ENCODE peak calls at places on chromosomes 2 and 18, in eight cellular contexts. X is H9, R is aorta, Z is cardiac muscle cell, L is Peyer's patch, Q is adrenal gland, D is A549, O is IMR-90. V is an unnamed sample.

GRCh38 chr2:239991689-239992314 is 33.3 kb downstream of the NDUFA10 start:
- DNase-seq in X (no peak), R (no peak), Z (peak; percentile 79), L (no peak), Q (no peak), D (peak; percentile 60), O (peak; percentile 68), V (no peak)

GRCh38 chr18:1559563-1559962 is 654.9 kb downstream of the ADCYAP1 start:
- DNase-seq in X (peak; percentile 40), R (no peak), Z (no peak), L (no peak), Q (no peak), D (no peak), O (no peak), V (no peak)

GRCh38 chr18:10417191-10417590 is 37.2 kb upstream of the APCDD1 start:
- DNase-seq in X (no peak), R (no peak), Z (no peak), L (no peak), Q (no peak), D (no peak), O (no peak), V (no peak)

GRCh38 chr2:151728736-151729415 is 5.4 kb downstream of the NEB start:
- DNase-seq in X (no peak), R (no peak), Z (no peak), L (no peak), Q (no peak), D (peak; percentile 11), O (no peak), V (no peak)

GRCh38 chr2:29066989-29067605 is 7.2 kb downstream of the PCARE start:
- DNase-seq in X (no peak), R (no peak), Z (no peak), L (no peak), Q (peak; percentile 46), D (no peak), O (peak; percentile 14), V (no peak)

GRCh38 chr18:74476154-74476553 is 19.0 kb upstream of the DIPK1C start:
- DNase-seq in X (peak; percentile 55), R (no peak), Z (peak; percentile 49), L (no peak), Q (peak; percentile 48), D (no peak), O (peak; percentile 8), V (no peak)

GRCh38 chr2:159202568-159203071 is 83.9 kb downstream of the WDSUB1 start:
- DNase-seq in X (no peak), R (peak; percentile 85), Z (peak; percentile 97), L (peak; percentile 58), Q (peak; percentile 73), D (peak; percentile 24), O (peak; percentile 100), V (no peak)

GRCh38 chr18:69916412-69916811 is 31.3 kb downstream of the CD226 start:
- DNase-seq in X (no peak), R (no peak), Z (no peak), L (no peak), Q (no peak), D (peak; percentile 7), O (peak; percentile 26), V (no peak)

GRCh38 chr2:79223539-79223938 is 64.0 kb upstream of the REG3A start:
- DNase-seq in X (no peak), R (no peak), Z (no peak), L (no peak), Q (no peak), D (no peak), O (no peak), V (no peak)

GRCh38 chr2:15432642-15433261 is 128.4 kb downstream of the NBAS start:
- DNase-seq in X (no peak), R (no peak), Z (no peak), L (no peak), Q (no peak), D (no peak), O (no peak), V (no peak)

GRCh38 chr2:37448342-37449120 is 104.1 kb downstream of the QPCT start:
- DNase-seq in X (no peak), R (no peak), Z (no peak), L (no peak), Q (no peak), D (no peak), O (no peak), V (no peak)

GRCh38 chr18:51195086-51195601 is 2.3 kb downstream of the MEX3C start:
- DNase-seq in X (no peak), R (no peak), Z (no peak), L (no peak), Q (no peak), D (no peak), O (peak; percentile 49), V (no peak)

GRCh38 chr2:203706403-203706802 is at the start of gene CD28:
- DNase-seq in X (no peak), R (peak; percentile 87), Z (no peak), L (peak; percentile 92), Q (no peak), D (no peak), O (no peak), V (peak; percentile 24)

GRCh38 chr2:15667579-15668556 is 76.2 kb downstream of the DDX1 start:
- DNase-seq in X (no peak), R (no peak), Z (peak; percentile 80), L (no peak), Q (no peak), D (no peak), O (peak; percentile 10), V (no peak)

GRCh38 chr2:110732422-110733413 is at the start of gene ACOXL:
- DNase-seq in X (peak; percentile 91), R (no peak), Z (no peak), L (no peak), Q (no peak), D (no peak), O (no peak), V (peak; percentile 83)

GRCh38 chr2:216344206-216344957 is 27.9 kb downstream of the MARCHF4 start:
- DNase-seq in X (no peak), R (no peak), Z (no peak), L (no peak), Q (no peak), D (no peak), O (no peak), V (no peak)

GRCh38 chr2:120642646-120643045 is 93.0 kb upstream of the GLI2 start:
- DNase-seq in X (no peak), R (no peak), Z (no peak), L (no peak), Q (no peak), D (no peak), O (no peak), V (peak; percentile 76)

GRCh38 chr2:120369250-120369649 is 23.3 kb downstream of the INHBB start:
- DNase-seq in X (no peak), R (no peak), Z (no peak), L (no peak), Q (no peak), D (no peak), O (no peak), V (no peak)

GRCh38 chr18:429030-429429 is 71.5 kb downstream of the COLEC12 start:
- DNase-seq in X (no peak), R (no peak), Z (no peak), L (no peak), Q (no peak), D (no peak), O (no peak), V (no peak)

GRCh38 chr2:156334496-156335478 is 2.3 kb upstream of the NR4A2 start:
- DNase-seq in X (peak; percentile 76), R (peak; percentile 96), Z (peak; percentile 95), L (peak; percentile 95), Q (peak; percentile 97), D (peak; percentile 93), O (peak; percentile 94), V (peak; percentile 93)

GRCh38 chr18:22391571-22392359 is 25.9 kb downstream of the CTAGE1 start:
- DNase-seq in X (no peak), R (peak; percentile 63), Z (peak; percentile 84), L (peak; percentile 82), Q (peak; percentile 83), D (peak; percentile 23), O (peak; percentile 96), V (no peak)

GRCh38 chr2:220916931-220917330 is 655.2 kb downstream of the EPHA4 start:
- DNase-seq in X (no peak), R (no peak), Z (no peak), L (no peak), Q (no peak), D (no peak), O (no peak), V (peak; percentile 47)

GRCh38 chr2:220915087-220915486 is 657.0 kb downstream of the EPHA4 start:
- DNase-seq in X (no peak), R (no peak), Z (no peak), L (no peak), Q (no peak), D (no peak), O (no peak), V (no peak)

GRCh38 chr2:220913384-220913783 is 658.7 kb downstream of the EPHA4 start:
- DNase-seq in X (no peak), R (no peak), Z (no peak), L (no peak), Q (no peak), D (no peak), O (peak; percentile 52), V (no peak)
- H3K9me3 ChIP-seq in X (no peaks in the 10 kb centered on the region), R (no peaks in the 10 kb centered on the region), Z (no peaks in the 10 kb centered on the region), L (no peaks in the 10 kb centered on the region), Q (no peaks in the 10 kb centered on the region), D (no peaks in the 10 kb centered on the region), O (no peaks in the 10 kb centered on the region), V (no peaks in the 10 kb centered on the region)

DNA sequence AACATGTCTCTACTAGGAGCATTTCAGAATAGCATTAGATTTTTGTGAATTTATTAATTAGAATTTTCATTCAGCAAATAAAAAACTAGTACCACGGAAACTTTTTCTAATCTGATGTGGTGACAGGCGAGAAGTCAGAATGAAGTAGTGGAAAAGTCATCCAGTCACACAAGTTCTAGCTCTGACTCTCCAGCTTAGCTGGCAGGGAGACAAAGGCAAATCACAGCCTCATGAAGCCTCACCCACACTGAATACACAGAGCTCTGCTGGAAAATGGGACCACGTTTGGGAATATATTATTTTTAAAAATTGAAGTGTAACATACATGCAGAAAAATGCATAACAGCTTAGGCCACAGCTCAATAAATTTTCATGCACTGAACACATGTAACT is 86.1 kb downstream of the L3MBTL4 start:
- DNase-seq in X (no peak), R (no peak), Z (no peak), L (no peak), Q (no peak), D (no peak), O (no peak), V (peak; percentile 15)
- H3K9me3 ChIP-seq in X (peaks cover 13% of the 10 kb centered on the region), R (peaks cover 5% of the 10 kb centered on the region), Z (no peaks in the 10 kb centered on the region), L (peaks cover 9% of the 10 kb centered on the region), Q (no peaks in the 10 kb centered on the region), D (no peaks in the 10 kb centered on the region), O (no peaks in the 10 kb centered on the region), V (no peaks in the 10 kb centered on the region)

GRCh38 chr2:30828586-30828985 is 21.3 kb upstream of the CAPN13 start:
- DNase-seq in X (no peak), R (no peak), Z (no peak), L (no peak), Q (no peak), D (no peak), O (no peak), V (no peak)
- H3K9me3 ChIP-seq in X (peaks cover 6% of the 10 kb centered on the region), R (peaks cover 2% of the 10 kb centered on the region), Z (no peaks in the 10 kb centered on the region), L (peaks cover 6% of the 10 kb centered on the region), Q (no peaks in the 10 kb centered on the region), D (peaks cover 4% of the 10 kb centered on the region), O (no peaks in the 10 kb centered on the region), V (no peaks in the 10 kb centered on the region)

GRCh38 chr2:161152302-161152701 is 7.9 kb upstream of the TANK start:
- DNase-seq in X (no peak), R (no peak), Z (no peak), L (no peak), Q (no peak), D (no peak), O (no peak), V (no peak)
- H3K9me3 ChIP-seq in X (no peaks in the 10 kb centered on the region), R (no peaks in the 10 kb centered on the region), Z (no peaks in the 10 kb centered on the region), L (peaks cover 10% of the 10 kb centered on the region), Q (peaks cover 19% of the 10 kb centered on the region), D (peaks cover 43% of the 10 kb centered on the region), O (peaks cover 5% of the 10 kb centered on the region), V (no peaks in the 10 kb centered on the region)

V was measured in thyroid gland.